ENCODE peak calls at places on chromosomes 16 and 17, in four cellular contexts. O is ureter, P is skeletal muscle cell, T is progenitor cell of endocrine pancreas. N is an unnamed sample.

GRCh38 chr16:8590161-8590688 is at the start of gene TMEM114:
- DNase-seq in O (no peak), P (no peak), T (peak; percentile 39), N (peak; percentile 69)

GRCh38 chr17:64355536-64356303 is 34.9 kb downstream of the PECAM1 start:
- DNase-seq in O (no peak), P (peak; percentile 40), T (no peak), N (no peak)

GRCh38 chr16:76346210-76346609 is 69.0 kb downstream of the CNTNAP4 start:
- DNase-seq in O (no peak), P (no peak), T (no peak), N (no peak)

GRCh38 chr16:27366687-27367462 is 35.1 kb upstream of the IL21R start:
- DNase-seq in O (no peak), P (no peak), T (no peak), N (peak; percentile 68)

GRCh38 chr17:6780001-6780400 is 4.0 kb downstream of the FBXO39 start:
- DNase-seq in O (no peak), P (no peak), T (no peak), N (no peak)

GRCh38 chr17:61000911-61001310 is 323.3 kb downstream of the BCAS3 start:
- DNase-seq in O (no peak), P (peak; percentile 53), T (no peak), N (no peak)

GRCh38 chr17:73069846-73070245 is 22.6 kb downstream of the SLC39A11 start:
- DNase-seq in O (no peak), P (no peak), T (no peak), N (no peak)

GRCh38 chr16:72847187-72848044 is 200.5 kb downstream of the ZFHX3 start:
- DNase-seq in O (no peak), P (no peak), T (no peak), N (no peak)

GRCh38 chr17:9195961-9196668 is 174.8 kb downstream of the NTN1 start:
- DNase-seq in O (no peak), P (no peak), T (no peak), N (no peak)

GRCh38 chr17:18257268-18257681 is 1.3 kb downstream of the FLII start:
- DNase-seq in O (no peak), P (no peak), T (no peak), N (peak; percentile 59)

GRCh38 chr17:35376245-35376644 is 2.8 kb upstream of the SLFN11 start:
- DNase-seq in O (no peak), P (peak; percentile 43), T (no peak), N (no peak)

GRCh38 chr17:15502315-15503112 is 35.1 kb upstream of the CDRT4 start:
- DNase-seq in O (peak; percentile 93), P (peak; percentile 61), T (peak; percentile 60), N (peak; percentile 81)

GRCh38 chr16:11389631-11390565 is 44.6 kb downstream of the RMI2 start:
- DNase-seq in O (no peak), P (no peak), T (no peak), N (no peak)

GRCh38 chr17:77144227-77144626 is 3.5 kb downstream of the SEC14L1 start:
- DNase-seq in O (no peak), P (no peak), T (no peak), N (no peak)

N was measured in upper lobe of left lung.